ENCODE peak calls at places on chromosomes 3 and 15, in nine cellular contexts. One of them, this sample, is unnamed.

GRCh38 chr15:79004336-79004735 is 59.5 kb upstream of the CTSH start:
- DNase-seq in HCT116: peak; percentile 48
- DNase-seq in heart left ventricle: peak; percentile 48
- DNase-seq in adipocyte: peak; percentile 67
- DNase-seq in prostate gland: no peak
- DNase-seq in colonic mucosa: no peak
- DNase-seq in body of pancreas: peak; percentile 40
- DNase-seq in pancreas: peak; percentile 41
- DNase-seq in suprapubic skin: no peak
- DNase-seq in this sample: peak; percentile 56

GRCh38 chr15:60390231-60390630 is 7.6 kb downstream of the ANXA2 start:
- DNase-seq in suprapubic skin: no peak
- DNase-seq in HCT116: no peak
- DNase-seq in body of pancreas: no peak
- DNase-seq in pancreas: no peak
- DNase-seq in adipocyte: peak; percentile 43
- DNase-seq in prostate gland: no peak
- DNase-seq in heart left ventricle: no peak
- DNase-seq in colonic mucosa: no peak
- DNase-seq in this sample: peak; percentile 21

GRCh38 chr3:4977001-4977888 is 2.0 kb upstream of the BHLHE40 start:
- DNase-seq in body of pancreas: peak; percentile 89
- DNase-seq in colonic mucosa: peak; percentile 83
- DNase-seq in heart left ventricle: peak; percentile 95
- DNase-seq in adipocyte: peak; percentile 86
- DNase-seq in prostate gland: peak; percentile 47
- DNase-seq in HCT116: no peak
- DNase-seq in pancreas: peak; percentile 89
- DNase-seq in suprapubic skin: peak; percentile 91
- DNase-seq in this sample: peak; percentile 64

GRCh38 chr3:71208273-71209095 is 375.0 kb downstream of the FOXP1 start:
- DNase-seq in body of pancreas: peak; percentile 64
- DNase-seq in suprapubic skin: no peak
- DNase-seq in prostate gland: no peak
- DNase-seq in pancreas: peak; percentile 53
- DNase-seq in colonic mucosa: peak; percentile 38
- DNase-seq in adipocyte: peak; percentile 60
- DNase-seq in HCT116: no peak
- DNase-seq in heart left ventricle: no peak
- DNase-seq in this sample: peak; percentile 56

GRCh38 chr3:181326637-181327223 is 337.2 kb upstream of the DNAJC19 start:
- DNase-seq in HCT116: peak; percentile 15
- DNase-seq in prostate gland: no peak
- DNase-seq in suprapubic skin: no peak
- DNase-seq in adipocyte: peak; percentile 0
- DNase-seq in pancreas: no peak
- DNase-seq in heart left ventricle: no peak
- DNase-seq in colonic mucosa: no peak
- DNase-seq in body of pancreas: no peak
- DNase-seq in this sample: no peak

GRCh38 chr15:84793431-84793830 is 23.7 kb upstream of the ALPK3 start:
- DNase-seq in suprapubic skin: no peak
- DNase-seq in pancreas: no peak
- DNase-seq in colonic mucosa: no peak
- DNase-seq in body of pancreas: no peak
- DNase-seq in adipocyte: no peak
- DNase-seq in prostate gland: no peak
- DNase-seq in heart left ventricle: no peak
- DNase-seq in HCT116: no peak
- DNase-seq in this sample: no peak

GRCh38 chr3:137970914-137971831 is 38.8 kb upstream of the CLDN18 start:
- DNase-seq in pancreas: peak; percentile 75
- DNase-seq in body of pancreas: peak; percentile 80
- DNase-seq in colonic mucosa: peak; percentile 78
- DNase-seq in HCT116: peak; percentile 65
- DNase-seq in suprapubic skin: peak; percentile 86
- DNase-seq in heart left ventricle: peak; percentile 66
- DNase-seq in adipocyte: peak; percentile 86
- DNase-seq in prostate gland: peak; percentile 55
- DNase-seq in this sample: peak; percentile 34

GRCh38 chr15:94266789-94267188 is 35.4 kb downstream of the MCTP2 start:
- DNase-seq in colonic mucosa: no peak
- DNase-seq in pancreas: no peak
- DNase-seq in heart left ventricle: no peak
- DNase-seq in prostate gland: no peak
- DNase-seq in adipocyte: no peak
- DNase-seq in body of pancreas: no peak
- DNase-seq in suprapubic skin: no peak
- DNase-seq in HCT116: no peak
- DNase-seq in this sample: no peak

GRCh38 chr3:132016061-132017041 is 18.5 kb downstream of the CPNE4 start:
- DNase-seq in heart left ventricle: no peak
- DNase-seq in body of pancreas: no peak
- DNase-seq in HCT116: no peak
- DNase-seq in pancreas: no peak
- DNase-seq in colonic mucosa: no peak
- DNase-seq in suprapubic skin: no peak
- DNase-seq in prostate gland: no peak
- DNase-seq in adipocyte: no peak
- DNase-seq in this sample: peak; percentile 9

GRCh38 chr15:45230246-45230965 is 21.6 kb upstream of the SLC28A2 start:
- DNase-seq in colonic mucosa: no peak
- DNase-seq in body of pancreas: no peak
- DNase-seq in pancreas: no peak
- DNase-seq in adipocyte: no peak
- DNase-seq in heart left ventricle: no peak
- DNase-seq in suprapubic skin: no peak
- DNase-seq in prostate gland: no peak
- DNase-seq in HCT116: no peak
- DNase-seq in this sample: no peak

GRCh38 chr15:73596214-73596613 is 37.0 kb downstream of the NPTN start:
- DNase-seq in pancreas: no peak
- DNase-seq in body of pancreas: no peak
- DNase-seq in heart left ventricle: no peak
- DNase-seq in HCT116: no peak
- DNase-seq in suprapubic skin: no peak
- DNase-seq in adipocyte: no peak
- DNase-seq in colonic mucosa: no peak
- DNase-seq in prostate gland: no peak
- DNase-seq in this sample: no peak

GRCh38 chr3:197508511-197508910 is 47.3 kb downstream of the BDH1 start:
- DNase-seq in prostate gland: no peak
- DNase-seq in adipocyte: no peak
- DNase-seq in colonic mucosa: no peak
- DNase-seq in HCT116: no peak
- DNase-seq in suprapubic skin: no peak
- DNase-seq in heart left ventricle: no peak
- DNase-seq in pancreas: no peak
- DNase-seq in body of pancreas: no peak
- DNase-seq in this sample: no peak

GRCh38 chr3:13012228-13012691 is 61.0 kb downstream of the IQSEC1 start:
- DNase-seq in body of pancreas: peak; percentile 86
- DNase-seq in suprapubic skin: no peak
- DNase-seq in pancreas: peak; percentile 74
- DNase-seq in prostate gland: no peak
- DNase-seq in heart left ventricle: peak; percentile 76
- DNase-seq in adipocyte: no peak
- DNase-seq in HCT116: no peak
- DNase-seq in colonic mucosa: peak; percentile 51
- DNase-seq in this sample: no peak

DNA sequence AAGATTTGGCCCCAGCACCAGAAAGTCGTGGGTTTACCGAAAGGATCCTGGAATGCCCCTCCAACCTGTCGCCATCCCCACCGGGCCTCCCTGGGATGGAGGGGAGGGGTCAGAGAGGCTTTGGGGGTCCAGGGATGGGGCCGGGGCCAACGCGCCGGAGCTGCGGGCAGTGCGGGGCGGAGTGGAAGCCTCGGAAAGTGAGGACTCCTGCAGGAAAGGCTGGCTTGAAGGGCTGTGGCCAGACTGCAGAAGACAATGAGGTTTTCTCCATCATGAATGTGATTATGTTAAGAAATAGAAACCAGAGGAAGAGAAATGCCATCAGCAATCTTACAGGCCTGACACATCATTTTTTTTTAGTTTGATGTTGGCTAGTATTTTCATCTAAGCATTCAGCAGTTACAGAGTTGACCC is 728 bp downstream of the YEATS2 start:
- DNase-seq in prostate gland: no peak
- DNase-seq in colonic mucosa: peak; percentile 35
- DNase-seq in suprapubic skin: no peak
- DNase-seq in heart left ventricle: peak; percentile 39
- DNase-seq in pancreas: peak; percentile 26
- DNase-seq in HCT116: no peak
- DNase-seq in adipocyte: peak; percentile 62
- DNase-seq in body of pancreas: peak; percentile 6
- DNase-seq in this sample: peak; percentile 40
- H3K4me1 ChIP-seq in prostate gland: peaks cover 5% of the 10 kb centered on the region
- H3K4me1 ChIP-seq in colonic mucosa: no peaks in the 10 kb centered on the region
- H3K4me1 ChIP-seq in suprapubic skin: peaks cover 35% of the 10 kb centered on the region
- H3K4me1 ChIP-seq in heart left ventricle: peaks cover 24% of the 10 kb centered on the region
- H3K4me1 ChIP-seq in pancreas: peaks cover 5% of the 10 kb centered on the region
- H3K4me1 ChIP-seq in HCT116: no peaks in the 10 kb centered on the region
- H3K4me1 ChIP-seq in adipocyte: peaks cover 17% of the 10 kb centered on the region
- H3K4me1 ChIP-seq in body of pancreas: peaks cover 16% of the 10 kb centered on the region
- H3K4me1 ChIP-seq in this sample: peaks cover 4% of the 10 kb centered on the region

GRCh38 chr15:30675126-30675525 is 49.2 kb downstream of the ARHGAP11B start:
- DNase-seq in HCT116: no peak
- DNase-seq in colonic mucosa: no peak
- DNase-seq in prostate gland: no peak
- DNase-seq in suprapubic skin: no peak
- DNase-seq in body of pancreas: no peak
- DNase-seq in pancreas: no peak
- DNase-seq in heart left ventricle: no peak
- DNase-seq in adipocyte: peak; percentile 41
- DNase-seq in this sample: no peak

GRCh38 chr15:30671309-30671708 is 45.4 kb downstream of the ARHGAP11B start:
- DNase-seq in heart left ventricle: no peak
- DNase-seq in suprapubic skin: no peak
- DNase-seq in pancreas: no peak
- DNase-seq in HCT116: no peak
- DNase-seq in prostate gland: no peak
- DNase-seq in colonic mucosa: no peak
- DNase-seq in body of pancreas: no peak
- DNase-seq in adipocyte: no peak
- DNase-seq in this sample: no peak

DNA sequence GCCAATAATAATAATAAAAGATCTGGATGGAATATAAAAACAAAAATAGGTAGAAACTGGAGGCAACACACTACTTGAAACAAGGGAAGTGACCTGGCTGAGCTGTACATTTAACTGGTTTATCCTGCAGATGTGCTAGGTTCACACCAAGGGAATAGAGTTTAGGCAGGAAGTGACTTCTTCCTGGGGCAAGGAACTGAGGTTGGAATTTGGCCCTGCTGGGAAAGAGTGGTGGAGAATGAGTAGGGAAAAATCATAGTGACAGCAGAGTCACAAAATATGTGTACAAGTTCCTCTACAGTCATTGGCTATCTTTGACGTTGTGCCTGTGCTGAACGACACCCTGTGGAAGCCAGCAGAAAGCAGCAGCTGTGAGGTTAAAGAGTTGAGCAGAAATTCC is 44.1 kb downstream of the ARHGAP11B start:
- DNase-seq in prostate gland: no peak
- DNase-seq in adipocyte: no peak
- DNase-seq in pancreas: no peak
- DNase-seq in heart left ventricle: no peak
- DNase-seq in suprapubic skin: no peak
- DNase-seq in body of pancreas: no peak
- DNase-seq in colonic mucosa: no peak
- DNase-seq in HCT116: no peak
- DNase-seq in this sample: no peak
- H3K4me1 ChIP-seq in prostate gland: no peaks in the 10 kb centered on the region
- H3K4me1 ChIP-seq in adipocyte: no peaks in the 10 kb centered on the region
- H3K4me1 ChIP-seq in pancreas: no peaks in the 10 kb centered on the region
- H3K4me1 ChIP-seq in heart left ventricle: no peaks in the 10 kb centered on the region
- H3K4me1 ChIP-seq in suprapubic skin: no peaks in the 10 kb centered on the region
- H3K4me1 ChIP-seq in body of pancreas: no peaks in the 10 kb centered on the region
- H3K4me1 ChIP-seq in colonic mucosa: no peaks in the 10 kb centered on the region
- H3K4me1 ChIP-seq in HCT116: no peaks in the 10 kb centered on the region
- H3K4me1 ChIP-seq in this sample: no peaks in the 10 kb centered on the region

DNA sequence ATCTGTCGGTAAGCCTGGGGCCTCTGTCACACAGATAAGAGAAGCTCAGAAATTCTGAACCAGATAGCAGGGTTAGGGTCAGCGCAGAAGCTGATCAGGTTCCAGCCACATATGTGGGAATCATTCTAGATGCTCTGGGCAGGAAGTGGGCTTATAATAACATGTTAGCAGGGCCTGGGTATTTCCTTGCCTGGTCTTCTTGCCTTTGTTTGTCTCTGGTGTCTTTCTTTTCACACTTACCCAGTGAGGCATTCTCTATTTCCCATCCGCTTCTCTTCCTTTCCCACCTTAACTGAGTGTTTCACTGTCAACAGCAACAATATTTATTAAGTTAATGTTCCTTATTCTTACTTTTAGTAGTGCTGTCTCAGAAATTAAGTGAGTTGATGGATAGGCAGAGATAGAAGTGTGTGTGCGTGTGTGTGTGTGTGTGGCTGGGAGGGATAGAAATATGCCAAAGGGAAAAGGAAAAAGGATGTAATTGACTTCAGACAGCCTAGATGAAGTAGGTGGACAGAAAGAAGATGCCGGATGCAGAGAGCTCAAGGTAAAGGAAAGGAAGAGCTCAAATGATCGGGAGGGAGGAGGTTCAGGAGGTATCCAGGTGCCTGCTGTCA is 2.0 kb downstream of the PLA1A start:
- DNase-seq in suprapubic skin: no peak
- DNase-seq in prostate gland: no peak
- DNase-seq in body of pancreas: no peak
- DNase-seq in colonic mucosa: no peak
- DNase-seq in heart left ventricle: no peak
- DNase-seq in HCT116: no peak
- DNase-seq in pancreas: no peak
- DNase-seq in adipocyte: no peak
- DNase-seq in this sample: no peak
- H3K4me1 ChIP-seq in suprapubic skin: no peaks in the 10 kb centered on the region
- H3K4me1 ChIP-seq in prostate gland: peaks cover 13% of the 10 kb centered on the region
- H3K4me1 ChIP-seq in body of pancreas: peaks cover 23% of the 10 kb centered on the region
- H3K4me1 ChIP-seq in colonic mucosa: no peaks in the 10 kb centered on the region
- H3K4me1 ChIP-seq in heart left ventricle: peaks cover 85% of the 10 kb centered on the region
- H3K4me1 ChIP-seq in HCT116: no peaks in the 10 kb centered on the region
- H3K4me1 ChIP-seq in pancreas: peaks cover 6% of the 10 kb centered on the region
- H3K4me1 ChIP-seq in adipocyte: peaks cover 25% of the 10 kb centered on the region
- H3K4me1 ChIP-seq in this sample: peaks cover 20% of the 10 kb centered on the region

DNA sequence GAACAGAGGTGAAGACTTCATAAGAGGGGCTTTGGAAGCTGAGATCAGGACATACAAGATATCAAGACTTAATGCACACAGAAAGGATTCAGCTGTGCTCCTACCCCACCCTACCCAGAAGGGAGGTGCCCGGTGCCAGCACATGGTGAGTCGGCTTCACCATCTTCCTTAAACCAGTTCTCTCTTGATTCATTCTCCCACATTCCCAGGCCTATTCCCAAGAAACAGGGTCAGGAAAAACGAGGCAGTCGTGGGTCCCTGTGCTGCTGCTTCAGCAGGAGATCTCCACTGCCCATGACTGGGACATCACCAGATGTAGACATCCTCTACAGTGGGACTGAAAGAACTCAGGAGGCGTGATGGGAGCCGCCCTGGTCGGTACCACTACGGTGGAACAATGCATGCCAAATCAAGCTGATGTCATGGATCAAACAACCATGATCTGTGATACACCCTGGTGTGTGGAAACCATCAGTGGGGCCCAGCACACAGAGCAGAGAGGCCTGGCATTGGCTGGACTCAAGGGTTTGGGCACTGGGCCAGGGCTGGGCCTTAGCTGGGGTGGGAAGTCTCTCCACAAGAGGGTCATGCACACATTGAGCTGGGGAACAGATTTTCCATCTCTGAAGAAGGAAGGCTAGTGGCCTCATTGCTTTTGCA is 41.9 kb downstream of the CCDC12 start:
- DNase-seq in adipocyte: peak; percentile 25
- DNase-seq in prostate gland: no peak
- DNase-seq in heart left ventricle: peak; percentile 85
- DNase-seq in colonic mucosa: no peak
- DNase-seq in HCT116: no peak
- DNase-seq in pancreas: peak; percentile 40
- DNase-seq in body of pancreas: no peak
- DNase-seq in suprapubic skin: no peak
- DNase-seq in this sample: peak; percentile 36
- H3K4me1 ChIP-seq in adipocyte: peaks cover 74% of the 10 kb centered on the region
- H3K4me1 ChIP-seq in prostate gland: peaks cover 8% of the 10 kb centered on the region
- H3K4me1 ChIP-seq in heart left ventricle: peaks cover 100% of the 10 kb centered on the region
- H3K4me1 ChIP-seq in colonic mucosa: peaks cover 42% of the 10 kb centered on the region
- H3K4me1 ChIP-seq in HCT116: peaks cover 58% of the 10 kb centered on the region
- H3K4me1 ChIP-seq in pancreas: peaks cover 92% of the 10 kb centered on the region
- H3K4me1 ChIP-seq in body of pancreas: peaks cover 98% of the 10 kb centered on the region
- H3K4me1 ChIP-seq in suprapubic skin: peaks cover 76% of the 10 kb centered on the region
- H3K4me1 ChIP-seq in this sample: peaks cover 60% of the 10 kb centered on the region